ENCODE peak calls at places on chromosome 7, in eight cellular contexts. One of them, this sample, is unnamed.

GRCh38 chr7:78489423-78489822 is 690.9 kb downstream of the PHTF2 start:
- DNase-seq in G401: no peak
- DNase-seq in activated CD4-positive, CD25-positive, alpha-beta regulatory T cell treated with anti-CD3 and anti-CD28 coated beads, Interleukin-2, amount 50 U/mL, for 72 hours: no peak
- DNase-seq in cardiac muscle cell: no peak
- DNase-seq in naive B cell: no peak
- DNase-seq in GM06990: no peak
- DNase-seq in T-helper 2 cell: no peak
- DNase-seq in DND-41: no peak
- DNase-seq in this sample: no peak

GRCh38 chr7:7789551-7789988 is 71.2 kb upstream of the RPA3 start:
- DNase-seq in G401: no peak
- DNase-seq in activated CD4-positive, CD25-positive, alpha-beta regulatory T cell treated with anti-CD3 and anti-CD28 coated beads, Interleukin-2, amount 50 U/mL, for 72 hours: no peak
- DNase-seq in cardiac muscle cell: no peak
- DNase-seq in naive B cell: peak
- DNase-seq in GM06990: peak
- DNase-seq in T-helper 2 cell: no peak
- DNase-seq in DND-41: no peak
- DNase-seq in this sample: no peak

GRCh38 chr7:108002726-108003590 is at the start of gene LAMB1:
- DNase-seq in G401: peak
- DNase-seq in activated CD4-positive, CD25-positive, alpha-beta regulatory T cell treated with anti-CD3 and anti-CD28 coated beads, Interleukin-2, amount 50 U/mL, for 72 hours: no peak
- DNase-seq in cardiac muscle cell: peak
- DNase-seq in naive B cell: no peak
- DNase-seq in GM06990: no peak
- DNase-seq in T-helper 2 cell: no peak
- DNase-seq in DND-41: no peak
- DNase-seq in this sample: peak

GRCh38 chr7:123992913-123993518 is 39.9 kb downstream of the TMEM229A start:
- DNase-seq in G401: no peak
- DNase-seq in activated CD4-positive, CD25-positive, alpha-beta regulatory T cell treated with anti-CD3 and anti-CD28 coated beads, Interleukin-2, amount 50 U/mL, for 72 hours: no peak
- DNase-seq in cardiac muscle cell: no peak
- DNase-seq in naive B cell: no peak
- DNase-seq in GM06990: no peak
- DNase-seq in T-helper 2 cell: no peak
- DNase-seq in DND-41: no peak
- DNase-seq in this sample: no peak

GRCh38 chr7:5436003-5436678 is 12.5 kb upstream of the TNRC18 start:
- DNase-seq in G401: no peak
- DNase-seq in activated CD4-positive, CD25-positive, alpha-beta regulatory T cell treated with anti-CD3 and anti-CD28 coated beads, Interleukin-2, amount 50 U/mL, for 72 hours: no peak
- DNase-seq in cardiac muscle cell: no peak
- DNase-seq in naive B cell: no peak
- DNase-seq in GM06990: no peak
- DNase-seq in T-helper 2 cell: no peak
- DNase-seq in DND-41: no peak
- DNase-seq in this sample: no peak

GRCh38 chr7:107506683-107507339 is 37.0 kb downstream of the GPR22 start:
- DNase-seq in G401: no peak
- DNase-seq in activated CD4-positive, CD25-positive, alpha-beta regulatory T cell treated with anti-CD3 and anti-CD28 coated beads, Interleukin-2, amount 50 U/mL, for 72 hours: no peak
- DNase-seq in cardiac muscle cell: peak
- DNase-seq in naive B cell: no peak
- DNase-seq in GM06990: no peak
- DNase-seq in T-helper 2 cell: no peak
- DNase-seq in DND-41: no peak
- DNase-seq in this sample: peak

GRCh38 chr7:140866926-140867325 is 57.8 kb downstream of the BRAF start:
- DNase-seq in G401: no peak
- DNase-seq in activated CD4-positive, CD25-positive, alpha-beta regulatory T cell treated with anti-CD3 and anti-CD28 coated beads, Interleukin-2, amount 50 U/mL, for 72 hours: no peak
- DNase-seq in cardiac muscle cell: no peak
- DNase-seq in naive B cell: no peak
- DNase-seq in GM06990: no peak
- DNase-seq in T-helper 2 cell: no peak
- DNase-seq in DND-41: no peak
- DNase-seq in this sample: no peak

GRCh38 chr7:155377837-155378579 is 79.9 kb upstream of the EN2 start:
- DNase-seq in G401: no peak
- DNase-seq in activated CD4-positive, CD25-positive, alpha-beta regulatory T cell treated with anti-CD3 and anti-CD28 coated beads, Interleukin-2, amount 50 U/mL, for 72 hours: no peak
- DNase-seq in cardiac muscle cell: peak
- DNase-seq in naive B cell: no peak
- DNase-seq in GM06990: no peak
- DNase-seq in T-helper 2 cell: no peak
- DNase-seq in DND-41: no peak
- DNase-seq in this sample: no peak

GRCh38 chr7:138186951-138187351 is 110.7 kb downstream of the AKR1D1 start:
- DNase-seq in G401: no peak
- DNase-seq in activated CD4-positive, CD25-positive, alpha-beta regulatory T cell treated with anti-CD3 and anti-CD28 coated beads, Interleukin-2, amount 50 U/mL, for 72 hours: no peak
- DNase-seq in cardiac muscle cell: peak
- DNase-seq in naive B cell: no peak
- DNase-seq in GM06990: no peak
- DNase-seq in T-helper 2 cell: no peak
- DNase-seq in DND-41: no peak
- DNase-seq in this sample: no peak

GRCh38 chr7:41130596-41131236 is 572.2 kb downstream of the INHBA start:
- DNase-seq in G401: peak
- DNase-seq in activated CD4-positive, CD25-positive, alpha-beta regulatory T cell treated with anti-CD3 and anti-CD28 coated beads, Interleukin-2, amount 50 U/mL, for 72 hours: no peak
- DNase-seq in cardiac muscle cell: no peak
- DNase-seq in naive B cell: no peak
- DNase-seq in GM06990: no peak
- DNase-seq in T-helper 2 cell: no peak
- DNase-seq in DND-41: no peak
- DNase-seq in this sample: no peak

GRCh38 chr7:37065779-37066271 is 341.5 kb upstream of the AOAH start:
- DNase-seq in G401: no peak
- DNase-seq in activated CD4-positive, CD25-positive, alpha-beta regulatory T cell treated with anti-CD3 and anti-CD28 coated beads, Interleukin-2, amount 50 U/mL, for 72 hours: no peak
- DNase-seq in cardiac muscle cell: peak
- DNase-seq in naive B cell: no peak
- DNase-seq in GM06990: peak
- DNase-seq in T-helper 2 cell: no peak
- DNase-seq in DND-41: no peak
- DNase-seq in this sample: no peak

GRCh38 chr7:14332155-14332554 is 342.7 kb upstream of the ETV1 start:
- DNase-seq in G401: no peak
- DNase-seq in activated CD4-positive, CD25-positive, alpha-beta regulatory T cell treated with anti-CD3 and anti-CD28 coated beads, Interleukin-2, amount 50 U/mL, for 72 hours: no peak
- DNase-seq in cardiac muscle cell: peak
- DNase-seq in naive B cell: no peak
- DNase-seq in GM06990: no peak
- DNase-seq in T-helper 2 cell: no peak
- DNase-seq in DND-41: no peak
- DNase-seq in this sample: peak

GRCh38 chr7:69871213-69871885 is 273.1 kb downstream of the AUTS2 start:
- DNase-seq in G401: no peak
- DNase-seq in activated CD4-positive, CD25-positive, alpha-beta regulatory T cell treated with anti-CD3 and anti-CD28 coated beads, Interleukin-2, amount 50 U/mL, for 72 hours: no peak
- DNase-seq in cardiac muscle cell: peak
- DNase-seq in naive B cell: no peak
- DNase-seq in GM06990: no peak
- DNase-seq in T-helper 2 cell: no peak
- DNase-seq in DND-41: no peak
- DNase-seq in this sample: no peak

This sample was measured in left ventricle myocardium inferior.